ENCODE peak calls at places on chromosomes 16 and 17, in four cellular contexts. Q is HCT116, M is mucosa of descending colon, R is lower leg skin. G is an unnamed sample.

GRCh38 chr16:14284930-14285541 is 213.9 kb downstream of the MRTFB start:
- DNase-seq in M (no peak), R (no peak), Q (peak), G (no peak)

GRCh38 chr17:15918661-15919259 is 26.2 kb upstream of the ADORA2B start:
- DNase-seq in Q (no peak), R (no peak), M (peak), G (no peak)

GRCh38 chr17:82859431-82860403 is 19.9 kb upstream of the ZNF750 start:
- DNase-seq in M (peak), Q (peak), R (no peak), G (no peak)

GRCh38 chr17:1029196-1029911 is 32.4 kb downstream of the TIMM22 start:
- DNase-seq in R (peak), M (no peak), Q (no peak), G (no peak)

GRCh38 chr17:36183001-36183810 is 6.8 kb upstream of the TBC1D3B start:
- DNase-seq in M (peak), Q (peak), R (no peak), G (no peak)

GRCh38 chr16:89115216-89115949 is 21.7 kb downstream of the ACSF3 start:
- DNase-seq in Q (no peak), R (peak), M (peak), G (peak)

GRCh38 chr16:78249832-78250231 is 150.4 kb downstream of the WWOX start:
- DNase-seq in M (no peak), R (no peak), Q (no peak), G (no peak)

GRCh38 chr17:80717661-80718060 is 173.0 kb downstream of the RPTOR start:
- DNase-seq in Q (no peak), M (no peak), R (no peak), G (no peak)

GRCh38 chr16:84105286-84105815 is 11.4 kb downstream of the MBTPS1 start:
- DNase-seq in R (no peak), Q (no peak), M (no peak), G (no peak)

GRCh38 chr16:57781741-57782606 is 20.3 kb downstream of the KIFC3 start:
- DNase-seq in R (no peak), M (no peak), Q (no peak), G (no peak)

GRCh38 chr16:81614654-81615359 is 164.3 kb upstream of the PLCG2 start:
- DNase-seq in Q (no peak), R (no peak), M (no peak), G (no peak)

GRCh38 chr17:59561042-59561441 is 4.4 kb upstream of the DHX40 start:
- DNase-seq in R (no peak), M (no peak), Q (peak), G (no peak)

GRCh38 chr17:76568771-76569170 is 16.9 kb downstream of the ST6GALNAC2 start:
- DNase-seq in Q (no peak), R (no peak), M (no peak), G (no peak)

GRCh38 chr17:82047914-82048570 is 3.6 kb downstream of the RFNG start:
- DNase-seq in M (no peak), Q (no peak), R (no peak), G (no peak)

GRCh38 chr17:81034168-81034777 is 678 bp upstream of the BAIAP2 start:
- DNase-seq in M (no peak), Q (no peak), R (no peak), G (no peak)

GRCh38 chr17:82565551-82565950 is 46.0 kb downstream of the FOXK2 start:
- DNase-seq in Q (no peak), M (no peak), R (no peak), G (no peak)

GRCh38 chr17:17064322-17064721 is 22.1 kb downstream of the MPRIP start:
- DNase-seq in Q (no peak), R (no peak), M (peak), G (no peak)

GRCh38 chr17:80833952-80834895 is 157.4 kb upstream of the CHMP6 start:
- DNase-seq in Q (no peak), R (peak), M (peak), G (no peak)

GRCh38 chr16:77468831-77469230 is 34.0 kb upstream of the ADAMTS18 start:
- DNase-seq in M (no peak), Q (no peak), R (no peak), G (no peak)

GRCh38 chr17:78823282-78824046 is 17.1 kb downstream of the USP36 start:
- DNase-seq in M (no peak), Q (no peak), R (no peak), G (no peak)

GRCh38 chr17:32909787-32910369 is 18.1 kb upstream of the TMEM98 start:
- DNase-seq in M (peak), R (peak), Q (peak), G (peak)

GRCh38 chr17:71118039-71118438 is 948.7 kb downstream of the KCNJ2 start:
- DNase-seq in Q (peak), R (no peak), M (no peak), G (no peak)

GRCh38 chr16:29686740-29687327 is 7.9 kb downstream of the QPRT start:
- DNase-seq in M (no peak), Q (no peak), R (no peak), G (no peak)

GRCh38 chr17:44219636-44220210 is at the start of gene UBTF:
- DNase-seq in Q (no peak), M (peak), R (no peak), G (no peak)

GRCh38 chr16:2374644-2375043 is 34.1 kb upstream of the ABCA3 start:
- DNase-seq in M (no peak), Q (no peak), R (no peak), G (no peak)

GRCh38 chr16:2919511-2920255 is 8.0 kb downstream of the FLYWCH1 start:
- DNase-seq in R (peak), Q (peak), M (no peak), G (no peak)

GRCh38 chr16:56618138-56618537 is 7.4 kb upstream of the MT1E start:
- DNase-seq in M (no peak), R (no peak), Q (no peak), G (no peak)

GRCh38 chr17:58271532-58271931 is 9.2 kb downstream of the MPO start:
- DNase-seq in Q (no peak), M (no peak), R (no peak), G (no peak)

GRCh38 chr16:88005148-88005547 is 53.9 kb downstream of the BANP start:
- DNase-seq in R (no peak), M (no peak), Q (no peak), G (no peak)
- TF ChIP-seq CTCF in R (no peak), M (no peak), Q (peak), G (no peak)

GRCh38 chr17:2388705-2389099 is 12.2 kb downstream of the MNT start:
- DNase-seq in M (no peak), Q (no peak), R (no peak), G (no peak)

GRCh38 chr17:2392252-2393183 is 8.3 kb downstream of the MNT start:
- DNase-seq in Q (peak), M (peak), R (peak), G (peak)

GRCh38 chr17:2391597-2392251 is 9.1 kb downstream of the MNT start:
- DNase-seq in R (no peak), Q (no peak), M (no peak), G (no peak)

GRCh38 chr17:2388020-2388704 is 12.7 kb downstream of the MNT start:
- DNase-seq in R (no peak), Q (no peak), M (no peak), G (no peak)

DNA sequence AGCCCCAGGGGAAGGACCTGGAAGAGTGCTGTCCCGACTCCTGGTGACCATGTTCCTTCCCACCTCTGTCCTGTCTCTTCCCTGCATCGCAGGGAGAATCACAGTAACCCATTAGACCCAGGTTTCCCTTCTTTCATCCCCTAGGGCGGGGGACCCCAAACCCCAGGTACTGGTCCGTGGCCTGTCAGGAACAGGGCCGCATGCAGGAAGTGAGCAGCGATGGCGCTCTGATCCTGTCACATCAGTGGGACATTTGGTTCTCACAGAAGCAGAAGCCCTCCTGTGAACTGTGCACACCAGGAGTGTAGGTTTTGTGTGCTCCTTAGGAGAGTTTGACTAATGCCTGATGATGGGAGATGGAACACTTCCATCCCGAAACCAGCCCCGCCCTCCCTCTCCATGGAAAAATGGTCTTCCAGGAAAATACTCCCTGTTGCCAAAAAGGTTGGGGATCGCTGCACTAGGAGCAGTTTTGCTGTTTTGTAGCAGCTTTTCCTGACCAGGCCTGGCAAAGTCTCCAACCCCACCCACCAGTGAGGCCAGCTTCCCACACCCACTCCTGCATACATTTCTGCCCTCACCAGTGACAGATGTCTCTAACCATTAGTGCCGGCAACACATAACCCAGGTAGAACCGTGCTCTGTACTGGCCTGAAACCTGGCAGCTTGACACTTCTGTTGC is 10.5 kb downstream of the MNT start:
- DNase-seq in M (no peak), Q (no peak), R (no peak), G (no peak)
- TF ChIP-seq CTCF in M (no peak), Q (no peak), R (no peak), G (no peak)

GRCh38 chr17:3693829-3694231 is 2.1 kb downstream of the P2RX5 start:
- DNase-seq in M (no peak), R (no peak), Q (no peak), G (no peak)

GRCh38 chr17:3698139-3698538 is 2.2 kb upstream of the P2RX5 start:
- DNase-seq in Q (no peak), R (no peak), M (no peak), G (no peak)

GRCh38 chr17:3695723-3696411 is at the start of gene P2RX5:
- DNase-seq in Q (no peak), M (peak), R (no peak), G (no peak)

GRCh38 chr17:3695129-3695722 is 729 bp downstream of the P2RX5 start:
- DNase-seq in M (no peak), Q (no peak), R (no peak), G (no peak)

GRCh38 chr17:3697157-3697515 is 1.2 kb upstream of the P2RX5 start:
- DNase-seq in M (no peak), Q (no peak), R (no peak), G (no peak)
- TF ChIP-seq CTCF in M (no peak), Q (no peak), R (no peak), G (no peak)

DNA sequence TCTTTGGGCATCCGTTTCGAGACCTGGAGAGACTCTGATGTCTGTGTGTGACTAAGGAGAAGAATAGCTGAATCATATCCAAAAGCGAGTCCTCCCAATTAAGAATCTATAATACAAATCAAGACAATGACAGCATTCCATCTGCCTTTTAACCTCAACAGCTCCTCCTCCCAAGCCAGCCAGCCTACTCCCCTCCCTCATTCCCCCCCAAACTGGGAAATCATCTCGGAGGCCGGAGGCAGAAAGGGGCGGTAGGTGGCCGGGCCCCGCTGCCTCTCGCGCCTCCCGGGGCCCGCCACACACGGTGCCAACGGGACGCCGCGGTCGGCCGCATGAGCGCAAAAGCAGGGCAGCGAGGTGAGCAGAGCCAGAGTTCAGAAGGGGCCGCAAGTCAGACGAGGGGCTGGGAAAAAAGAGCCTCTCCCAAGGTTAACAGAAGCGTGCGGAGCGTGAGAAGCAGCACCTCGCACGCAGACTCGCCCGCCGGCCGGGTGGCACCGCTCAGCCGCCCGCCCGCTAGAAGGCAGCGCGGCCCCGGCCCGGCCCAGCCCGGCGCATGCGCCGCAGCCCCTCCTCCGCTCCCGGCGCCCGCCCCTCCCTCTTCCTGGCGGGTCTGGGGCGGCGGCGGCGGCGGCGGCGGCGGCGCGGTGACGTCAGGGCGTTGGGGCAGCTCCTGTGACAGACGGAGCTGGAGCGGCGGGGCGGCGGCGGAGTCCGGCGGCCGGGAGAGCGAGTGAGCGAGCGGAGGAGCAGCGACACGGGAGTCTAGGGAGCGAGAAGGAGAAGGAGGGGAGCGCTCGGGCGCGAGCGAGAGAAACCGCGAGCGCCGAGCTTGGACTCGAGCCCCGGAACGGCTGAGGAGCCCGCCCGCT is at the start of gene PAFAH1B1:
- DNase-seq in M (peak), R (peak), Q (peak), G (peak)
- TF ChIP-seq CTCF in M (no peak), R (no peak), Q (no peak), G (no peak)

DNA sequence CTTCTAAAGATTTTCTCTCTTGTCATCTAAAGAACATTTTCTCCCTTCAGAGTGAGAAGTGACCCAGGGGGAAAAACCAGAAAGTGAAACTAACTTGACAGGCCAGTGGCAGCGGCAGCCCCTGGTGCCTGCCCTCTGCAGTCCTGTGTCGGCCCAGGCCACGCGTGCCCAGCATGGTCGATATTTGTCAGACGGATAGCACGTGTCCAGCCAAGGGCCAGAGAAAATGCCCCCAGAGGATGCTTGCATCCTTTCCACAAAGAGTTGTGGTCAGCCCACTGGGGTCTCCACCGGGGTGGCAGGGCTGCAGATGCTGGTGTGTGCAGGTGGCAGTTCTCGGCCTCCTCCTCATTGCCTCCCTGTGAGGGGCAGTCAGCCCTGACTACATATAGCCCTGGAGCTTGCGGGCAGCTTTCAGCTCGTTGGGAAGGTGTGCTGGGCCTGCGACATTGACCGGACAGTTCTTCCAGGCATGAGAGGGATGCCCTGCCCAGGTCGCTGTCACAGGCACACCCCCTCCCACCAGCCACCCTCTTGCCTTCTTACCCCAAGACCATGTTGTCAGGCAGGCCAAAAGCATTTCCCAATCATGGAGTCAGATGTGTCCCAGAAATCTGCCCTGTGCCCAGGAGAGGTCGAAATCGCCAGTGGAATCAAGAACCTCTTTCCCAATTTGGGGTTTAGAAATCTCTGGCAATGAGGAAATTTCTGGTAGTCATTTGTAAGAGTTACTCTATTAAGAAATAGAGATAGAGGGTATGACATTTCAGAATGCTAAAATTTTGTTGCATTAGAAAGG is 176.9 kb downstream of the RAB11FIP4 start:
- DNase-seq in M (no peak), Q (no peak), R (no peak), G (no peak)
- TF ChIP-seq CTCF in M (no peak), Q (no peak), R (no peak), G (no peak)

GRCh38 chr16:10728488-10728887 is 15.2 kb upstream of the NUBP1 start:
- DNase-seq in Q (no peak), M (no peak), R (no peak), G (no peak)

GRCh38 chr16:10728035-10728462 is 15.6 kb upstream of the NUBP1 start:
- DNase-seq in R (no peak), Q (no peak), M (no peak), G (no peak)

GRCh38 chr16:10729104-10729503 is 14.5 kb upstream of the NUBP1 start:
- DNase-seq in Q (no peak), R (no peak), M (no peak), G (no peak)

GRCh38 chr16:10731790-10732189 is 11.9 kb upstream of the NUBP1 start:
- DNase-seq in M (no peak), Q (no peak), R (no peak), G (no peak)

GRCh38 chr16:10729649-10730048 is 14.0 kb upstream of the NUBP1 start:
- DNase-seq in R (peak), M (peak), Q (peak), G (no peak)
- TF ChIP-seq CTCF in R (no peak), M (no peak), Q (peak), G (no peak)